ENCODE peak calls at places on chromosomes 11 and 22, in five cellular contexts. Q is heart right ventricle, P is PC-3, K is GM23248, R is Peyer's patch. C is an unnamed sample. For H3K4me1, the result is how much of the 10 kb centered on the place peaks cover.

GRCh38 chr11:128212324-128212723 is 375.0 kb downstream of the ETS1 start:
- DNase-seq in Q (no peak), P (no peak), K (no peak), R (no peak), C (no peak)

GRCh38 chr11:79291948-79292347 is 148.9 kb downstream of the TENM4 start:
- DNase-seq in Q (no peak), P (no peak), K (no peak), R (no peak), C (no peak)

GRCh38 chr11:123273616-123274015 is 78.6 kb upstream of the CLMP start:
- DNase-seq in Q (no peak), P (no peak), K (no peak), R (no peak), C (no peak)

GRCh38 chr11:119754656-119755350 is 25.8 kb upstream of the NECTIN1 start:
- DNase-seq in Q (no peak), P (no peak), K (no peak), R (no peak), C (no peak)

GRCh38 chr11:109000531-109000930 is 335.7 kb downstream of the DDX10 start:
- DNase-seq in Q (no peak), P (peak), K (no peak), R (no peak), C (no peak)

GRCh38 chr11:70433038-70433437 is 34.7 kb downstream of the CTTN start:
- DNase-seq in Q (no peak), P (no peak), K (no peak), R (no peak), C (no peak)

GRCh38 chr22:33969052-33969451 is 48.8 kb upstream of the LARGE1 start:
- DNase-seq in Q (no peak), P (peak), K (no peak), R (no peak), C (no peak)

GRCh38 chr22:45553333-45554039 is 50.8 kb downstream of the FBLN1 start:
- DNase-seq in Q (peak), P (peak), K (peak), R (peak), C (no peak)

GRCh38 chr11:64123102-64123434 is 42.8 kb downstream of the MACROD1 start:
- DNase-seq in Q (peak), P (no peak), K (no peak), R (no peak), C (no peak)

GRCh38 chr22:38065539-38065938 is 8.3 kb downstream of the PICK1 start:
- DNase-seq in Q (no peak), P (no peak), K (no peak), R (no peak), C (no peak)

GRCh38 chr11:18280438-18281046 is 14.5 kb downstream of the SAA1 start:
- DNase-seq in Q (no peak), P (no peak), K (no peak), R (no peak), C (no peak)

GRCh38 chr11:57644748-57645715 is 4.7 kb downstream of the YPEL4 start:
- DNase-seq in Q (peak), P (peak), K (peak), R (peak), C (peak)

GRCh38 chr11:73430326-73430725 is 54.1 kb downstream of the RELT start:
- DNase-seq in Q (no peak), P (no peak), K (no peak), R (no peak), C (no peak)

GRCh38 chr22:29251981-29252978 is 15.5 kb downstream of the RHBDD3 start:
- DNase-seq in Q (no peak), P (no peak), K (no peak), R (no peak), C (no peak)

GRCh38 chr22:11605468-11605981 is 3922.5 kb upstream of the OR11H1 start:
- DNase-seq in Q (no peak), P (no peak), K (no peak), R (no peak), C (no peak)

GRCh38 chr11:45879803-45880685 is 5.4 kb upstream of the MAPK8IP1 start:
- DNase-seq in Q (no peak), P (peak), K (peak), R (no peak), C (no peak)

GRCh38 chr11:118911880-118912741 is 13.6 kb downstream of the BCL9L start:
- DNase-seq in Q (peak), P (peak), K (peak), R (peak), C (no peak)

GRCh38 chr11:75577198-75577597 is 15.1 kb downstream of the SERPINH1 start:
- DNase-seq in Q (peak), P (peak), K (peak), R (no peak), C (peak)

GRCh38 chr22:36252754-36253522 is at the start of gene APOL1:
- DNase-seq in Q (peak), P (no peak), K (peak), R (peak), C (peak)

GRCh38 chr11:78460468-78460867 is 42.8 kb upstream of the GAB2 start:
- DNase-seq in Q (no peak), P (peak), K (peak), R (no peak), C (no peak)

GRCh38 chr11:126114486-126115252 is 52.0 kb upstream of the CDON start:
- DNase-seq in Q (no peak), P (no peak), K (peak), R (no peak), C (no peak)

GRCh38 chr11:6219359-6219758 is 14.0 kb downstream of the C11orf42 start:
- DNase-seq in Q (peak), P (peak), K (peak), R (no peak), C (no peak)

DNA sequence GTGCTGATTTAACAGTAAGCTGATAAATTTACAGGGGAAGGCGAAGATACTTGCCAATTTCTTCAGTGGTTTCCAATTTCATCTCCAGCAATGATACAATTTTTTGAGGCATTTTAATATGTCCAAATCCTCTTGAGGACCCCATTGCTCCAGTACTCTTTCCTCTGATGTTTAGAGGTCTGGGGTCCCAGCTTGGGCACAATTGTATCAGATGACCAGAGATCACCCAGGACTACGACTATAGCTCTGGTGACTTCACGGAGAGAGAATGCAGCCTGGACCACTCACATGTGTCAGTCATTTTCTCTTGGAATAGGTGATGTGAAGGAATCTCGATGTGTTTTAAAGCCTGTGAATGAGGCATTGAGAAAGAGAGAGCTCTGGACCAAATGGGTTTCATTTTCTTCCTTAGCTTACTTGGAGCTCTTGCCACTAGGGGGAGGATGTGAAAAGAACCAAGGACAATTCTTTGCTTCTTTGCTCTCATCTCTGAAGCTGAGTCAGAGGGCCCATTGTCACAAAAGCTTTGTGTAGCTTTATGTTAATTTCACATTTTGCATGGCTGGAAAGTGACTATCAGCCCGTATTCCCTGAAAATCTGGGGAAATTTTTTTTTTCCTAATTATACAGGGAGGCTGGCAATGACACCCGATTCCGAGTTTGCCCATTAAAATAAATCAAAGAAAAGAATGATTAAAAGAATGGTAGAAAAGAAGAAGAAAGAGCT is 6.7 kb upstream of the CCDC90B start:
- DNase-seq in Q (peak), P (peak), K (peak), R (no peak), C (peak)
- H3K4me3 ChIP-seq in Q (no peak), P (peak), K (peak), R (no peak), C (no peak)

GRCh38 chr22:42881298-42881697 is 24.2 kb upstream of the ARFGAP3 start:
- DNase-seq in Q (no peak), P (no peak), K (no peak), R (no peak), C (no peak)

GRCh38 chr22:42877597-42878340 is 20.7 kb upstream of the ARFGAP3 start:
- DNase-seq in Q (no peak), P (no peak), K (no peak), R (no peak), C (no peak)

GRCh38 chr22:42880815-42881214 is 23.7 kb upstream of the ARFGAP3 start:
- DNase-seq in Q (no peak), P (no peak), K (no peak), R (no peak), C (no peak)

GRCh38 chr22:42878561-42879305 is 21.7 kb upstream of the ARFGAP3 start:
- DNase-seq in Q (no peak), P (no peak), K (no peak), R (no peak), C (no peak)

DNA sequence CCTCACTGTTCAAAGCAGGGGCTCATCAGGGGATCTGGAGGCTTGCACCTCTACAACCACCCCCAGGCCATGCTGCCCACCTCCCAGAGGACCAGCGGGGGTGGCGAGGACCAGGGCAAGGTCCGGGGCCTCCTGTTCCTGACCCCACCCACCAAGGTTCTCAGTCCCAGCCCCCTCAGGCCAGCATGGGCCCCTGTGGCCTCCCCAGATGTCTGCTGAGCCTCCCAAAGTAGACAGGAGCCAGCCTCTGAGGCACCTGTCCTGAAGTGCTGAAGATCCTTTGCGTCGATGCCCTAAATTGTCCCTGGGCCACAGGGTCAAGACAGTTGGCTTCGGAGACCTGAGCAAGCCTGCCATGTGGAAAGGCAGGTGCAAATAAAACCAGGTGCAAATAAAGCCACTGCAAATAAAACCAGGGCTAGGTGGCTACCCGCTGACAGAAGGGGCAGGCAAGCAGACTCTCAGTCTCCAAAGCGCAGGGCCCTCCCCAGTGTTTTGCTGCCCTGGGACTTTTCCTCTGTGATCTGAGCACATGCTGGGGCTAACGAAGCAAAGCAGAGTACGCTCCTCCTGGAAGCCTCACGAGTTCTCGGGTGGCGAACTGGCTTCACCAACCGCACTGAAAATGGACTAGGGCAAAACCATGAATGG is 22.4 kb upstream of the ARFGAP3 start:
- DNase-seq in Q (no peak), P (no peak), K (no peak), R (no peak), C (no peak)
- H3K4me1 ChIP-seq in Q (under half), P (under half), K (under half), R (under half), C (under half)

DNA sequence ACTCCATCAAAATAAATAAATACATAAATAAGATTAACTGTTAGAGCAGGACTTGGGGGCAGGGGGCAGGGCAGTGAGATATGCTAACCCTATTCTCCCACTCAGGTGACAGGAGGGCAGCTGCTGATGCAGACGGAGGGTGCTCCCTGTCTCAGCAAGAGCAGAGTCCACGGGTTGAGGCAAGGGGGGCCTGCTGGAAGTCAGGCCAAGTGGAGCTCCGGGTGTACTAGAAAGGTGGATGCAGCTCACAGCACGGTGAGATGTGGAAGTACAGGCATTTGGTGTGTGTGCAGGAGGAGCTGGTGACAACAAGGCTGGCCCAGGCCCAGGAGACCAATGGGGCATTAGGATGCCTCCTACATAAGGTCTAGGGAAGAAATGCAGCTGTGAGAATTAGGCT is 467.3 kb upstream of the B3GAT1 start:
- DNase-seq in Q (no peak), P (no peak), K (no peak), R (no peak), C (no peak)
- H3K27ac ChIP-seq in Q (no peak), P (no peak), K (no peak), R (no peak), C (no peak)

GRCh38 chr11:35856259-35856658 is 87.6 kb upstream of the LDLRAD3 start:
- DNase-seq in Q (no peak), P (no peak), K (no peak), R (no peak), C (no peak)
- H3K4me3 ChIP-seq in Q (no peak), P (no peak), K (no peak), R (no peak), C (no peak)

C was measured in CD4-positive, alpha-beta memory T cell.